ENCODE peak calls at places on chromosomes 7 and 10, in four cellular contexts. O is mammary epithelial cell; B is CD8-positive, alpha-beta memory T cell; W is fibroblast of mammary gland. A is an unnamed sample.

GRCh38 chr7:95469850-95470249 is 15.9 kb upstream of the ASB4 start:
- DNase-seq in O (no peak), B (no peak), W (no peak), A (no peak)

GRCh38 chr10:96600337-96600736 is 13.5 kb upstream of the TM9SF3 start:
- DNase-seq in O (no peak), B (no peak), W (no peak), A (no peak)

GRCh38 chr7:21524680-21525079 is 18.2 kb upstream of the DNAH11 start:
- DNase-seq in O (no peak), B (no peak), W (no peak), A (no peak)

GRCh38 chr7:76296743-76297740 is 5.4 kb upstream of the HSPB1 start:
- DNase-seq in O (peak), B (no peak), W (peak), A (no peak)

GRCh38 chr7:88072036-88072714 is 138.1 kb downstream of the ADAM22 start:
- DNase-seq in O (no peak), B (no peak), W (no peak), A (peak)

GRCh38 chr7:130818056-130818455 is 84.0 kb upstream of the KLF14 start:
- DNase-seq in O (no peak), B (no peak), W (no peak), A (no peak)

GRCh38 chr7:412313-412710 is 107.3 kb downstream of the PDGFA start:
- DNase-seq in O (no peak), B (no peak), W (no peak), A (no peak)

GRCh38 chr7:32070406-32071360 is at the start of gene PDE1C:
- DNase-seq in O (peak), B (no peak), W (no peak), A (no peak)

GRCh38 chr7:13751771-13752170 is 237.7 kb downstream of the ETV1 start:
- DNase-seq in O (no peak), B (no peak), W (no peak), A (no peak)

GRCh38 chr10:75238182-75239180 is 2.7 kb upstream of the COMTD1 start:
- DNase-seq in O (no peak), B (no peak), W (no peak), A (no peak)

GRCh38 chr7:19116121-19117080 is 1.0 kb downstream of the TWIST1 start:
- DNase-seq in O (peak), B (no peak), W (peak), A (no peak)

GRCh38 chr7:979886-980571 is 3.0 kb upstream of the CYP2W1 start:
- DNase-seq in O (no peak), B (no peak), W (no peak), A (no peak)

GRCh38 chr10:32379314-32379949 is 32.5 kb upstream of the EPC1 start:
- DNase-seq in O (peak), B (peak), W (peak), A (peak)

GRCh38 chr10:90745565-90745964 is 112.3 kb downstream of the HTR7 start:
- DNase-seq in O (no peak), B (no peak), W (peak), A (no peak)

GRCh38 chr10:42875792-42876191 is 93.2 kb downstream of the BMS1 start:
- DNase-seq in O (no peak), B (no peak), W (peak), A (no peak)

GRCh38 chr10:45452743-45453452 is 78.9 kb downstream of the ALOX5 start:
- DNase-seq in O (no peak), B (no peak), W (no peak), A (no peak)

GRCh38 chr10:98673156-98673765 is 226.5 kb upstream of the HPS1 start:
- DNase-seq in O (no peak), B (no peak), W (peak), A (no peak)

GRCh38 chr7:23012797-23013714 is 874 bp downstream of the HYCC1 start:
- DNase-seq in O (no peak), B (peak), W (no peak), A (no peak)

GRCh38 chr10:15898046-15898445 is 37.7 kb upstream of the MINDY3 start:
- DNase-seq in O (peak), B (no peak), W (peak), A (no peak)

GRCh38 chr10:130820880-130821482 is 490.5 kb downstream of the TCERG1L start:
- DNase-seq in O (no peak), B (no peak), W (no peak), A (no peak)

GRCh38 chr10:102418612-102419560 is at the start of gene PSD:
- DNase-seq in O (no peak), B (no peak), W (no peak), A (no peak)

GRCh38 chr10:26494018-26494417 is 55.9 kb downstream of the APBB1IP start:
- DNase-seq in O (no peak), B (no peak), W (no peak), A (no peak)

GRCh38 chr7:15309891-15310290 is 251.9 kb downstream of the AGMO start:
- DNase-seq in O (peak), B (no peak), W (peak), A (no peak)

GRCh38 chr10:114703377-114704125 is 45.5 kb upstream of the ABLIM1 start:
- DNase-seq in O (no peak), B (peak), W (peak), A (no peak)

GRCh38 chr10:128897414-128897928 is 569.6 kb upstream of the MGMT start:
- DNase-seq in O (no peak), B (no peak), W (no peak), A (no peak)

GRCh38 chr10:86700851-86701617 is 32.7 kb downstream of the LDB3 start:
- DNase-seq in O (no peak), B (no peak), W (no peak), A (no peak)

GRCh38 chr10:126904807-126905686 is at the start of gene DOCK1:
- DNase-seq in O (peak), B (no peak), W (peak), A (no peak)

GRCh38 chr10:52654201-52654600 is 118.4 kb downstream of the MBL2 start:
- DNase-seq in O (no peak), B (no peak), W (no peak), A (no peak)

GRCh38 chr7:130419652-130420051 is 21.2 kb downstream of the CEP41 start:
- DNase-seq in O (peak), B (peak), W (no peak), A (no peak)

DNA sequence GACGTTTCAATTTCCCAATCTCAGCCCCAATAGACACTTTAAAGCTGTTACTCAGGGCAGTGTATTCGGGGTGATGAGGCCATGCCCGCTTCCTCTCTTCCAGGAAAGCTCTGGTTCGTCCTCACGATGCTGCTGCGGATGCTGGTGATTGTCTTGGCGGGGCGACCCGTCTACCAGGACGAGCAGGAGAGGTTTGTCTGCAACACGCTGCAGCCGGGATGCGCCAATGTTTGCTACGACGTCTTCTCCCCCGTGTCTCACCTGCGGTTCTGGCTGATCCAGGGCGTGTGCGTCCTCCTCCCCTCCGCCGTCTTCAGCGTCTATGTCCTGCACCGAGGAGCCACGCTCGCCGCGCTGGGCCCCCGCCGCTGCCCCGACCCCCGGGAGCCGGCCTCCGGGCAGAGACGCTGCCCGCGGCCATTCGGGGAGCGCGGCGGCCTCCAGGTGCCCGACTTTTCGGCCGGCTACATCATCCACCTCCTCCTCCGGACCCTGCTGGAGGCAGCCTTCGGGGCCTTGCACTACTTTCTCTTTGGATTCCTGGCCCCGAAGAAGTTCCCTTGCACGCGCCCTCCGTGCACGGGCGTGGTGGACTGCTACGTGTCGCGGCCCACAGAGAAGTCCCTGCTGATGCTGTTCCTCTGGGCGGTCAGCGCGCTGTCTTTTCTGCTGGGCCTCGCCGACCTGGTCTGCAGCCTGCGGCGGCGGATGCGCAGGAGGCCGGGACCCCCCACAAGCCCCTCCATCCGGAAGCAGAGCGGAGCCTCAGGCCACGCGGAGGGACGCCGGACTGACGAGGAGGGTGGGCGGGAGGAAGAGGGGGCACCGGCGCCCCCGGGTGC is 2.6 kb downstream of the GJD4 start:
- DNase-seq in O (no peak), B (no peak), W (no peak), A (no peak)
- H3K4me3 ChIP-seq in O (peak), B (no peak), W (peak), A (no peak)

GRCh38 chr7:157077986-157078644 is 60.6 kb upstream of the UBE3C start:
- DNase-seq in O (no peak), B (no peak), W (no peak), A (no peak)
- H3K4me3 ChIP-seq in O (no peak), B (no peak), W (no peak), A (no peak)

DNA sequence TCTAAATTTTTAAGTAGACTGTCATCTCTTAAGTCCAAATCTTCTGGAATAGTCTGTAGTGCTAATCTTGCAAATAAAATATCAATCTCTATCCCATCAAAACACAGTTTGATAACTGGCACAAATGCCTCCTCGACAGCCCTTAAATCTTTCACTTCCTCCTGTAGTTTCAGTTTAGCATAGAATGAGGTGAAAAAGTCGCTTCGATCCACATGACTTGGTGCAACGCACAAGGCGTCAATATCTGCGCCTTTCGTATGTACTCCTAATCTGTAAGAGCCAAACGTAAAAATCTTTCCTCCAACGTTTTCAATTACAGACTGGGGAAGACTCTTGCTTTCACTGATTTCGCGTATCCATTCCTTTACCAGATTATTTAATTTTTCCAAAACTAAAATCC is 603 bp downstream of the PAPOLB start:
- DNase-seq in O (no peak), B (no peak), W (no peak), A (no peak)
- H3K4me3 ChIP-seq in O (no peak), B (no peak), W (no peak), A (peak)

DNA sequence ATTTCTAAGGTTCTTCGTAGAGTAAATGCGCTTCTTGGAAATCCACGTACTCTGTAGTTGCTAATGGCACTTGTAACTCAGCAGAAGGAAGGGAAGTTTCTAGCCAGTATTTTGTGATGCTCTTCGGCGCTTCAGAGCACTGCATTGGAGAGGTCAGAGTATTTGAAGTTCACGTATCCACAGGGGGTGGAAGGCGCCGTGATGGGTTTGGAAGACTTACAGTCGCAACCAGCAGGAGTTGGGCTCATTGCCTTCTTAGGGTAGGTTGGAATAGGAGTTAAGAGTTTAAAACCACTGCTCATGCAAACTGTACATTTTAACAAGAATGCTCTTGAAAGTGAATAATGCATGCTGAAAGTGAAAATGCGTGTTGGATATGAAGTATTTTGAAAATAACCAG is 49.1 kb downstream of the SHH start:
- DNase-seq in O (no peak), B (no peak), W (no peak), A (no peak)
- H3K4me3 ChIP-seq in O (no peak), B (peak), W (no peak), A (no peak)